ENCODE peak calls at places on chromosomes 3 and 15, in ten cellular contexts. F is AG09319; J is amygdala; G is EL; Y is T-cell; V is HL-60; P is RPMI7951; H is neuronal stem cell; O is right lobe of liver; D is activated CD4-positive, alpha-beta T cell treated with anti-CD3 and anti-CD28 coated beads for 24 hours. K is an unnamed sample.

GRCh38 chr15:20351448-20351961 is 190.1 kb downstream of the GOLGA6L6 start:
- DNase-seq in V (no peak), Y (no peak), D (no peak), P (no peak), G (no peak), F (no peak), O (peak), H (no peak), J (no peak), K (no peak)

GRCh38 chr3:59422312-59422711 is 372.5 kb upstream of the CFAP20DC start:
- DNase-seq in P (peak), D (no peak), J (no peak), O (no peak), G (peak), V (no peak), H (no peak), F (no peak), Y (no peak), K (no peak)

GRCh38 chr3:197171481-197172067 is 126.8 kb downstream of the DLG1 start:
- DNase-seq in G (peak), V (no peak), F (no peak), Y (no peak), J (no peak), D (no peak), H (no peak), P (peak), O (no peak), K (no peak)

GRCh38 chr3:58173670-58174472 is 36.9 kb downstream of the DNASE1L3 start:
- DNase-seq in O (peak), P (peak), F (no peak), H (no peak), J (peak), V (peak), Y (peak), G (peak), D (no peak), K (peak)

GRCh38 chr3:128518587-128519490 is 25.8 kb upstream of the GATA2 start:
- DNase-seq in H (no peak), D (no peak), F (no peak), V (no peak), P (no peak), G (no peak), O (no peak), J (no peak), Y (no peak), K (no peak)

GRCh38 chr3:133986302-133986701 is 43.4 kb downstream of the SLCO2A1 start:
- DNase-seq in V (peak), Y (no peak), D (no peak), J (no peak), H (no peak), G (no peak), P (no peak), F (no peak), O (no peak), K (no peak)

GRCh38 chr3:12931273-12931905 is 90.0 kb upstream of the RPL32 start:
- DNase-seq in D (no peak), F (no peak), V (no peak), J (no peak), O (no peak), P (no peak), G (no peak), Y (no peak), H (no peak), K (peak)

GRCh38 chr3:162525052-162525451 is 1028.4 kb downstream of the OTOL1 start:
- DNase-seq in D (no peak), H (no peak), F (peak), V (no peak), Y (no peak), J (no peak), G (peak), O (no peak), P (peak), K (no peak)

GRCh38 chr3:193842029-193842782 is 249.2 kb downstream of the OPA1 start:
- DNase-seq in H (no peak), O (no peak), P (no peak), J (no peak), Y (no peak), F (no peak), V (peak), G (no peak), D (no peak), K (no peak)

GRCh38 chr15:41161736-41162135 is 45.7 kb upstream of the INO80 start:
- DNase-seq in H (no peak), J (no peak), O (no peak), V (no peak), G (peak), D (no peak), Y (no peak), F (no peak), P (no peak), K (no peak)

GRCh38 chr3:43647331-43648166 is 25.7 kb upstream of the ANO10 start:
- DNase-seq in J (no peak), F (no peak), D (no peak), G (no peak), O (no peak), V (no peak), P (no peak), H (no peak), Y (no peak), K (no peak)

GRCh38 chr15:25733036-25733855 is 129.9 kb downstream of the ATP10A start:
- DNase-seq in J (no peak), V (no peak), D (no peak), F (no peak), P (no peak), G (no peak), Y (no peak), O (no peak), H (no peak), K (no peak)

GRCh38 chr3:52313774-52314188 is 2.3 kb upstream of the DNAH1 start:
- DNase-seq in Y (no peak), G (peak), O (no peak), J (no peak), F (no peak), H (no peak), V (no peak), D (no peak), P (peak), K (peak)

GRCh38 chr15:86591994-86592746 is 512.5 kb downstream of the AGBL1 start:
- DNase-seq in V (no peak), P (peak), H (no peak), O (no peak), F (no peak), G (no peak), D (no peak), Y (no peak), J (no peak), K (no peak)

GRCh38 chr3:174495231-174495755 is 363.8 kb upstream of the NAALADL2 start:
- DNase-seq in D (no peak), H (no peak), J (no peak), F (no peak), V (no peak), O (no peak), Y (no peak), P (no peak), G (peak), K (no peak)

GRCh38 chr3:188057124-188057523 is 96.8 kb upstream of the LPP start:
- DNase-seq in P (no peak), G (no peak), V (no peak), J (no peak), F (no peak), D (no peak), H (no peak), O (no peak), Y (no peak), K (no peak)

GRCh38 chr3:14633819-14634424 is 17.6 kb upstream of the CCDC174 start:
- DNase-seq in H (peak), F (no peak), V (peak), J (no peak), Y (peak), G (peak), O (peak), P (peak), D (peak), K (peak)

K was measured in dermis microvascular lymphatic vessel endothelial cell.